ENCODE peak calls at places on chromosomes 12 and 14, in four cellular contexts. T is omental fat pad, O is endodermal cell, V is neural progenitor cell. X is an unnamed sample.

GRCh38 chr12:120276734-120277133 is 11.2 kb upstream of the PXN start:
- DNase-seq in T (no peak), O (no peak), V (no peak), X (no peak)

GRCh38 chr12:132454949-132455418 is 35.0 kb upstream of the FBRSL1 start:
- DNase-seq in T (no peak), O (no peak), V (no peak), X (no peak)

GRCh38 chr14:61503167-61503801 is 181.9 kb downstream of the PRKCH start:
- DNase-seq in T (no peak), O (no peak), V (no peak), X (no peak)

GRCh38 chr14:55938249-55938791 is 179.9 kb upstream of the PELI2 start:
- DNase-seq in T (no peak), O (no peak), V (no peak), X (no peak)

GRCh38 chr12:8698830-8699330 is 1.1 kb downstream of the RIMKLB start:
- DNase-seq in T (no peak), O (no peak), V (no peak), X (no peak)

GRCh38 chr14:67964391-67964812 is 144.8 kb downstream of the RAD51B start:
- DNase-seq in T (no peak), O (no peak), V (no peak), X (no peak)

GRCh38 chr12:26633591-26634210 is 199.3 kb downstream of the ITPR2 start:
- DNase-seq in T (no peak), O (no peak), V (no peak), X (no peak)

GRCh38 chr14:52348796-52349195 is 34.7 kb downstream of the PTGER2 start:
- DNase-seq in T (no peak), O (no peak), V (no peak), X (no peak)

GRCh38 chr12:108253540-108253939 is 85.6 kb downstream of the CMKLR1 start:
- DNase-seq in T (no peak), O (peak; percentile 73), V (peak; percentile 39), X (no peak)

GRCh38 chr12:1797011-1797901 is 23.1 kb upstream of the LRTM2 start:
- DNase-seq in T (peak; percentile 28), O (peak; percentile 68), V (no peak), X (peak; percentile 30)

GRCh38 chr12:80702889-80703605 is 4.4 kb upstream of the MYF6 start:
- DNase-seq in T (no peak), O (no peak), V (no peak), X (no peak)

GRCh38 chr12:101823891-101824290 is 6.9 kb downstream of the GNPTAB start:
- DNase-seq in T (no peak), O (peak; percentile 88), V (peak; percentile 70), X (peak; percentile 38)

GRCh38 chr12:89216141-89216952 is 136.0 kb downstream of the DUSP6 start:
- DNase-seq in T (no peak), O (no peak), V (no peak), X (no peak)

DNA sequence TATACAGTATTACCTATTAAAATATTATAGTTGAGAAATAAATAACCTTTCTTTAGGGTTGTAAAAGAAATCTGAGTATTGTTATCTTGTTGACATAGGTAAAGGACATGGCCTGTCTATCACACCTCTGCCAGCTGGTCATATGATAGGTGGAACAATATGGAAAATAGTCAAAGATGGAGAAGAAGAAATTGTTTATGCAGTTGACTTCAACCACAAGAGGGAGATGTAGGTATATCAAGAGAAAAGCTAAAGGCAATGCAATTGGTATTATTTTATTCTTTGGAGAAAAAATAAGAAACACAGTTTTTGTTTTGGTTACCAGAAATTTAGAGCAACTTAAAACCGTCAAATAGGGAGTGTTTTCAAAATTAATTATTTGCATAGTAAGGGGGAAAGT is 13.5 kb downstream of the CPSF2 start:
- DNase-seq in T (no peak), O (no peak), V (peak; percentile 4), X (no peak)
- TF ChIP-seq CTCF in T (no peak), O (peak; percentile 73), V (peak; percentile 53), X (peak; percentile 64)

GRCh38 chr14:64478634-64479250 is 13.4 kb downstream of the AKAP5 start:
- DNase-seq in T (no peak), O (no peak), V (no peak), X (no peak)
- TF ChIP-seq CTCF in T (no peak), O (peak; percentile 56), V (peak; percentile 43), X (peak; percentile 58)

GRCh38 chr12:4355843-4356327 is 23.6 kb downstream of the FGF23 start:
- DNase-seq in T (no peak), O (peak; percentile 99), V (peak; percentile 67), X (peak; percentile 81)

GRCh38 chr12:4355150-4355842 is 24.2 kb downstream of the FGF23 start:
- DNase-seq in T (no peak), O (no peak), V (no peak), X (no peak)

GRCh38 chr12:4353785-4354208 is 25.7 kb downstream of the FGF23 start:
- DNase-seq in T (no peak), O (peak; percentile 78), V (peak; percentile 36), X (no peak)
- TF ChIP-seq CTCF in T (no peak), O (peak; percentile 94), V (peak; percentile 47), X (peak; percentile 52)

DNA sequence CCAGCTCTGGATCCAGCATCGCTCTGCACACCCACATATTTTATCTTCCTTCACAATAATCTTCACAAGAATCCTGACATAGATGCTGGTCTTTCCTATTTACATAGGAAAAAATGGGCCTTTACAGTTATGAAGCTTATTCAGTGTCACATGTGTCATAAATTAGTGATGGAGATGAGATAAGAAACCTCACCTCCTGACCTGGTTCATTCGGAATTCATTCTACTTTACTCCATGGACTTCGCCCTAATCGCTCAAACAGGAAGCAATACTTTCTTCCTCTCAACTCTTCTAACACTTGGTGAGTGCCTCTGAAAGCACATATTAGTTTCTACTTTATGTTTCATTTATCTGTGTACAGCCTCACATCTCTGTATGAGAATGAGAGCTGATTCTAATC is 12.0 kb upstream of the SINHCAF start:
- DNase-seq in T (no peak), O (no peak), V (no peak), X (no peak)
- TF ChIP-seq CTCF in T (no peak), O (no peak), V (no peak), X (no peak)

DNA sequence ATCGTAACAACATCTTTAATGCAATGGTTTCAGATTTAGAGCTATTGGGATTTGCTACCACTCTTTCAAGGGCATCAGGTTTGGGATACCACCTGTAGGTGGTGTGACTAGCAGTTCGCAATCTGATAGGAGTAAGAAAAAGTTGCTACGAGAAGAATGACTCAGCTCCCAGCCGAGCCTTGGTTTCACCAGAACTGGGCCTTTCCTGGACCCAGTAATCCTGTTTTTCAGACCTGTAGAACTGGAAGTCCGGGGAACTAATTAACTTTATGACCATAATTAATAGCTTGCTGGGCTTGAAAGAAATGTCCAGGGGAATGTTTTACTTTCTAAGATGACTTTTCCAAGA is 770 bp downstream of the ABHD4 start:
- DNase-seq in T (no peak), O (peak; percentile 74), V (peak; percentile 22), X (no peak)
- TF ChIP-seq CTCF in T (no peak), O (peak; percentile 68), V (peak; percentile 34), X (no peak)

GRCh38 chr14:21990116-21990515 is 316.5 kb upstream of the OR4E1 start:
- DNase-seq in T (no peak), O (no peak), V (peak; percentile 31), X (no peak)
- TF ChIP-seq CTCF in T (no peak), O (peak; percentile 70), V (peak; percentile 56), X (peak; percentile 66)